ENCODE peak calls at places on chromosome 2, in six cellular contexts. F is K562, J is right lobe of liver, S is BE2C, O is GM23248, G is prostate gland. K is an unnamed sample. For H3K27me3, the result is how much of the 10 kb centered on the place peaks cover.

GRCh38 chr2:42298132-42298531 is 62.9 kb downstream of the COX7A2L start:
- DNase-seq in F (no peak), J (no peak), S (no peak), O (peak), G (no peak), K (no peak)

GRCh38 chr2:239379641-239380170 is 21.1 kb downstream of the HDAC4 start:
- DNase-seq in F (no peak), J (peak), S (no peak), O (no peak), G (no peak), K (no peak)

GRCh38 chr2:176128172-176129012 is 1.1 kb upstream of the HOXD8 start:
- DNase-seq in F (no peak), J (no peak), S (no peak), O (peak), G (no peak), K (no peak)

GRCh38 chr2:129923265-129924141 is 56.0 kb upstream of the RAB6C start:
- DNase-seq in F (peak), J (no peak), S (peak), O (peak), G (peak), K (peak)

GRCh38 chr2:72159211-72159610 is 11.5 kb upstream of the CYP26B1 start:
- DNase-seq in F (no peak), J (no peak), S (no peak), O (no peak), G (no peak), K (no peak)

GRCh38 chr2:26581266-26581990 is 59.7 kb downstream of the CIB4 start:
- DNase-seq in F (no peak), J (peak), S (no peak), O (no peak), G (no peak), K (no peak)

GRCh38 chr2:235116885-235117492 is 165.2 kb downstream of the SH3BP4 start:
- DNase-seq in F (peak), J (no peak), S (no peak), O (peak), G (no peak), K (peak)

GRCh38 chr2:126895336-126895735 is 3.4 kb upstream of the TEX51 start:
- DNase-seq in F (no peak), J (no peak), S (no peak), O (no peak), G (no peak), K (no peak)

GRCh38 chr2:88081924-88082609 is 14.4 kb downstream of the SMYD1 start:
- DNase-seq in F (no peak), J (no peak), S (no peak), O (no peak), G (no peak), K (no peak)

GRCh38 chr2:96769816-96770215 is 9.1 kb downstream of the CNNM4 start:
- DNase-seq in F (no peak), J (peak), S (peak), O (peak), G (peak), K (no peak)

GRCh38 chr2:178301595-178302324 is 107.4 kb downstream of the OSBPL6 start:
- DNase-seq in F (no peak), J (no peak), S (no peak), O (no peak), G (no peak), K (peak)

GRCh38 chr2:145744541-145745386 is 1224.8 kb upstream of the ZEB2 start:
- DNase-seq in F (no peak), J (no peak), S (no peak), O (peak), G (no peak), K (no peak)

GRCh38 chr2:152200101-152200500 is 24.5 kb upstream of the STAM2 start:
- DNase-seq in F (no peak), J (no peak), S (no peak), O (peak), G (no peak), K (no peak)

GRCh38 chr2:63047534-63048281 is 2.9 kb upstream of the OTX1 start:
- DNase-seq in F (no peak), J (no peak), S (no peak), O (no peak), G (no peak), K (no peak)
- H3K27me3 ChIP-seq in F (under half), J (under half), S (half or more), O (under half), G (under half), K (under half)

DNA sequence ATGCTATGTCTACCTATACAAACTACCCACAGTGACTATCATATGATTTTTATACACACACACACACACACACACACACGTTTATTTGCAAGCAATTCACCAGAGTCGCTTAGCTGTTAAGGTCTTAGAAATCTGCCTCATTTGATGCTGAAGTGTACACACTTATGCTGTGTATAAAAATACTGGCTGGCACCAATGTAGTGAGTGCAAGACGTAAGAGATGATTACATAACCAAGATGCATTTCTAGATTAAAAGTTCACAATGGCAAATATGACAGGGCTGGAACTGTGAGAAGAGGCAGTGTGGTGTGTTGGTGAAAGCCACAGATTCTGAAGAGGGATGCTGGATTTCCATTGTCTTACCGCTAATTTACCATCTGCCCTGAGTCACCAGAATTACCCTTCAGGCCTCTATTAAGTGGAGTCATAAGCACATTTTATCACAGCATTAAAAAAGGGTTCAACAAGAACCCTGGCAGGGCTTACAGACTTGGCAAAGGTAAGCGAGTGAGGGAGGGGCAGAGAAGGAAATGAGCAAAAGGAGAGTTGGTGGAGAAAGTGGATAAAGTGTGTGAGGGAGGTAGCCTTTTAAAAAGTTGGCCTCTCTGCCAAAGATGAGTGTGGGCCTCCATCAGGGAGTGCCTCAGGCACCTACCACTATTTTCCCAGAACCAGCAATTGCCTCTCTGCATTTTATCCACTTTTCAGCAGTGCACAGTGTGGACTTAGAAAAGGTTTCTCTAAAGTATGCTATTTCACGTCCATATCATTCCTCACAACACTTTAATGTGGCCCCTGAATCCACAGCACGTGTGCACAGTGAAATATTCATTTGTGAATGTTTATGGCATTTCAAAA is 21.5 kb downstream of the MEIS1 start:
- DNase-seq in F (no peak), J (no peak), S (no peak), O (peak), G (no peak), K (no peak)
- H3K4me3 ChIP-seq in F (no peak), J (no peak), S (no peak), O (no peak), G (no peak), K (no peak)

DNA sequence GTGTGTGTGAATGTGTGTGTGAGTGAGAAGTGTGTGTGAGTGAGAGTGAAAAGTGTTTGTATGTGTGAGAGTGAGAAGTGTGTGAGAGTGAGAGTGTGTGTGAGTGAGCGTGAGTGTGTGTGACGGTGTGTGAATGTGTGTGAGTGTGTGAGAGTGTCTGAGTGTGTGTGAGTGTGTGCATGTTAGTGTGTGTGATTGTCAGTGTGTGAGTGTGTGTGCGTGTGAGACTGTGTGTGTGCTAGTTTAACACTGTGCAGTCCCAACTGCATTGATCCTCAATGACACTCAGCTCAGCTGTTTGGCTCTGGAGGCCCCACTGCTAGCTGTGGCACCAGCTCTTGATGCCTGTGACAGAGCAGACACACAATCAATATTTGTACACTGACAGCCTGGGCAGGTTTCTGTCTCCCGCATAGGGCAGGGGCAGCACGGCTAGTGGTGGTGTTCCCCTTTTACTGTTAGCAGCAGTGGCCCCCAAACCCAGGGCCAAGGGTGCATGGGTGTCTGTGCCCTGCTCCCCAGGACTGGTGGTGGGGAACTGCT is 135.0 kb downstream of the INHBB start:
- DNase-seq in F (no peak), J (peak), S (no peak), O (no peak), G (peak), K (no peak)
- H3K27me3 ChIP-seq in F (under half), J (under half), S (under half), O (under half), G (under half), K (under half)

GRCh38 chr2:223944166-223944703 is 900 bp downstream of the WDFY1 start:
- DNase-seq in F (peak), J (peak), S (peak), O (peak), G (peak), K (no peak)

GRCh38 chr2:223943135-223943534 is 2.0 kb downstream of the WDFY1 start:
- DNase-seq in F (no peak), J (no peak), S (no peak), O (no peak), G (no peak), K (no peak)

GRCh38 chr2:223944704-223945531 is at the start of gene WDFY1:
- DNase-seq in F (peak), J (peak), S (peak), O (peak), G (peak), K (peak)

GRCh38 chr2:223941579-223942277 is 3.4 kb downstream of the WDFY1 start:
- DNase-seq in F (no peak), J (no peak), S (no peak), O (peak), G (no peak), K (no peak)

DNA sequence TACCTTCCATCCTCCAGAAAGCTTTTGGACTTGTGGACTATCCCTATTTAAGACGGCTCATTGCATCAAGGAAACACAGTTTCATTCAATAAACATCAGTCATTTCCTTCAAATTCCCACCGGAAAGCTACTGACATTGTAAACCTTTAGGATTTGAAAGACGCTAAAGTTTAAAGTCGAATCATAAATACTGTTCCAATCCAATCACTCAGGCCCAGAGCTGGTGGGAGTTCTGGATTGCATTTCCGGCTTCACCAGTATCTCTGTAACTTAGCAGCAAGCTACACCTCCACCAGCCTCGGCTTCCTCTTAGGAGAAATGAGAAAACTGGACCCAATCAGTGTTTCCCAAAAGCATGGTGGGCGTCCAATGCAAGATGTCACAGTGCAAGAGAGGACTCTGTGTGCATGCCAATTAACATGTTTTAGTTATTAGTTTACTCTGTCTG is 1.6 kb downstream of the WDFY1 start:
- DNase-seq in F (no peak), J (no peak), S (no peak), O (peak), G (no peak), K (peak)
- H3K4me3 ChIP-seq in F (peak), J (peak), S (peak), O (peak), G (peak), K (peak)

DNA sequence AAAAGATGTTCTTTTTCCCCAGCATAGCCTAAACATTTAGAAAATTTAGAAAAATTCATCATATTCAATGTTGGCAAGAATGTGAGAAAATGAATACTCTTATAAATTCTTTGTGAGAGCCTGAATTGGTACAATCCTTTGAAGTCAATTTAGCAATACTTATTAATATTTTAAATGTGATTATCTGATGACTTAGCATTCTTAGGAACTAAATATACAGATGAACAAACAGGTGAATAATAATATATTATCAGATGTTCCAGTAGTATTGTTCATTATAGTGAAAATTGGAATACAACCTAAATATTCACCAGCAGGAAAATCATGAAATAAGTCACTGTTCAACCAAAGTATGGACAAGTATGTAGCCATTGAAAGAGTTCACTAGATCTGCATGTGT is 55.5 kb upstream of the MEIS1 start:
- DNase-seq in F (no peak), J (no peak), S (no peak), O (no peak), G (no peak), K (no peak)
- H3K27me3 ChIP-seq in F (under half), J (under half), S (under half), O (under half), G (under half), K (under half)

DNA sequence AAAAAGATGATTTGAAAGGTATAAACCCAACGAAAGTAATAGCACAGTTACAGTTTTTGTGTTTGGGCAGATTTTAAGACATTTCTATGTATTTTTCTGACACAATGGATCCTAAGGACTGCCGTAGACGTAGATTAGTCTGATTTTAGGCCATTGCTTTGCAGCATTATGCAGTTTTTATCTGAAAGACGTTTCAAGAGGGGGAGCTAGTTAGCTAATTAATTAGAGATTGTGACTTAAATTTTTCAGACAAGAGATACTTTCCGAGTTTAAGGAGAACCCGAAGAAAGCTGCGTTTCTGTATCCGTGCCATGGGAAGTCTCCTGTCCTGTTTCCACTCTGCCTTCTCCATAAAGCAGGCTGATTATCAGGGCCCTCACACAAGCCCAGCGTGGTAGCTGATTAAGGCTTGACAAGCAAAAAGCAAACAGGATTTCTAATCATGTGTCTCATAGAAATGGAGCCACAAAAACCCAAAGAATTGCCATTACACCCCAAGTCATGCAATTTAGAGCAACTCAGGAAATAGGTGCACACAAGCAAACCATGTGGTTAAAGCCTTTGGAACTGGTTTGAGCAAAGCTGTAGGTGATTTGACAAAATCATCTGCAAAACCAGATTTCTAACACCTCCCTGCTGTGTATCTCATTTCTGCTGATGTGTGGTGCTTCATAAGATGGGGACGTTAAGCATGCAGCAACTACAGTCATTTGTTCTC is 808.1 kb downstream of the RNF144A start:
- DNase-seq in F (no peak), J (no peak), S (no peak), O (peak), G (no peak), K (no peak)
- H3K4me3 ChIP-seq in F (no peak), J (no peak), S (no peak), O (no peak), G (no peak), K (no peak)

GRCh38 chr2:9950521-9951271 is 797 bp upstream of the GRHL1 start:
- DNase-seq in F (no peak), J (peak), S (no peak), O (peak), G (no peak), K (peak)

GRCh38 chr2:9952286-9952737 is 819 bp downstream of the GRHL1 start:
- DNase-seq in F (no peak), J (no peak), S (no peak), O (no peak), G (no peak), K (no peak)

GRCh38 chr2:9952856-9953503 is 1.5 kb downstream of the GRHL1 start:
- DNase-seq in F (no peak), J (no peak), S (no peak), O (no peak), G (no peak), K (no peak)

GRCh38 chr2:9951272-9951521 is 296 bp upstream of the GRHL1 start:
- DNase-seq in F (no peak), J (no peak), S (no peak), O (no peak), G (no peak), K (no peak)

DNA sequence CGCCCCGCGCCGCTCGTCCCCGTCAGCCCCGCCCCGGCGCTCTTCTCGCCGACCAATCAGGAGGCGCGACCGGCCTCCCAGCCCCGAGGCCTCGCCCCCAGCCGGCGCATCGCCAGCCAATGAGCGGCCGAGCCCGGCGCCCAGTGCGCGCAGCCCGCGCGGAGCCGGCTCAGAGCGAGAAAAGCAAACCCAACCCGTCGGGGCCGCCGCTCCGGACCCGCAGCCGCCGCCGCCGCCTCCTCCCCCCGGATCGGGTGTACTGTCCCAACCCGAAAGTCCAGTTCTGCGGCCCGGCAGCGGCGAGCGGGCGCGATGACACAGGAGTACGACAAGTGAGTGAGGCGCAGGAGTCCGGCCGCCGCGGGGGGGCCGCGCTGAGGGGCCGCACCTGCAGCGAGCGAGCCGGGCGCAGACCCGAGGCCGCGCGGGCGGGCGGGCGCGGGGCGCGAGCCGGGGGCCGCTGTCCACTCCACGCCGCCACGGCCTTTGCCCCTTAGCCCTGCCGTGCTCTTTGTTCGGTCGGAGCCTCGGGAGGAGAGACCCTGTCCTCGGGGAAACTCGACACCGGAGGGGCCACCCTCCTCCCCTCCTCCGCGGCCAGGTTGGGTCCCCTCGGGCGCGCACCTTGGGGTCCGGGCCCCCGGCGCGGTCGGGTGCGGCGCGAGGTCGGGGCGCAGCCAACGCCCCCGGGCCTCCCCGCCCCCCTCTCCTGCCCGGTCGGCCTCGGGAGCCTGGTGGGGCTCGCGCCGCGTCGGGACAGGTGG is at the start of gene GRHL1:
- DNase-seq in F (peak), J (peak), S (peak), O (peak), G (peak), K (peak)
- H3K27me3 ChIP-seq in F (under half), J (under half), S (under half), O (under half), G (under half), K (under half)

DNA sequence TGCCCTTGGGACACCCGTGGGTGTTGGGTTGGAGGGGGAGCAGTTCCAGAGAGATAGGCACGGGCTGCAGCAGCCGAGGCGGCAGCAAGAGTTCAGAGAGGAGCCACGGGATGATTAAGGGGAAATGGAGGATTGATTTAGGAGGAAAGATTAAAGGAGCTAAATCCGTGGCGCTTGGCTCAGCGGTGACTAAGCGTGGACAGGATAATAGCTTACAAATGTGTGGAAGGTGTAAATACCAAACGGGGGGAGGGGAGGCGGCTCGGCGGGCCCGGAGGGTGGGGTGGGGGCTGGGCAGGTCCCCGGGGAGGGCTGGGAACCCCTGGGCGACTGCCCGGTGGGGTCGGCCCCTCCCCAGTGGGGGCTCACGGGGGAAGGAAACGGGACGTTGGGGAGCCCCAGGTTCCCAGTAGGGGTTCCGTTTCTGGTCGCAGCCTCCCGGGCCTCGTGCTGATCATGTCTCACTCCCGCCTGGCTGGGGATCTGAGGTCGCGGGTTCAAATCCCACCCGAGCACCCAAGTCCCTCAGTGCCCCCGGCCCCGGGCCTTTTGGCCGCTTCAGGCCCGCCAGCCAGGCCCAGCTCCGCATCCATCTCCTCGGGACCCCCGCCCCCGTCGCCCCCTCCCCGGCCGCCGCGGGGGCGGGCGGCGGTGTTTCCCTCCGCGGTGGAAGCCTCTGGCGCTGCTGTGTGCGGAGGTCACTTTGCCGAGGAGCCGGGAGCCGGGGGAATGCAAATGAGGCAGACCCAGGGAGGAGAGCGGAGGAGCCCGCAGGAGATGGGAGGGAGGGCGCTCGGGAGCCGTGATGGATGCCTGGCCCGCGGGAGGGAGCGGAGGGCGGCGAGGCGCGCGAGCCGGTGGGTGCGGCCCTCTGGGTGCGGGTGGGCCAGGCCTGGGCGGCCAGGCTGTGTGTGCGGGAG is 8.1 kb downstream of the ASIC4 start:
- DNase-seq in F (peak), J (no peak), S (peak), O (peak), G (no peak), K (peak)
- H3K4me3 ChIP-seq in F (peak), J (no peak), S (peak), O (peak), G (peak), K (no peak)